ENCODE peak calls at places on chromosomes 3 and 15, in nine cellular contexts. Q, J, E, S, R, B, M, K and C are unnamed samples.

GRCh38 chr3:58079773-58080172 is 71.6 kb downstream of the FLNB start:
- DNase-seq in M (no peak), Q (no peak), R (no peak), S (no peak), K (no peak), J (no peak), E (no peak), B (no peak), C (no peak)

GRCh38 chr3:155701882-155702465 is 42.9 kb downstream of the PLCH1 start:
- DNase-seq in R (no peak), M (no peak), K (peak; percentile 91), B (no peak), J (peak; percentile 54), Q (peak; percentile 52), E (no peak), S (peak; percentile 60), C (peak; percentile 27)

GRCh38 chr3:98893740-98894139 is 7.8 kb downstream of the DCBLD2 start:
- DNase-seq in K (peak; percentile 66), E (no peak), B (no peak), Q (no peak), M (no peak), J (no peak), S (no peak), R (no peak), C (no peak)

GRCh38 chr3:171712168-171712938 is 97.9 kb downstream of the PLD1 start:
- DNase-seq in J (no peak), M (no peak), Q (no peak), S (peak; percentile 86), E (no peak), B (no peak), K (no peak), R (no peak), C (no peak)

GRCh38 chr15:28881600-28881999 is 4.2 kb upstream of the APBA2 start:
- DNase-seq in K (no peak), E (no peak), S (peak; percentile 15), M (no peak), J (no peak), Q (no peak), B (no peak), R (no peak), C (no peak)

GRCh38 chr15:38768970-38769369 is 204.4 kb upstream of the RASGRP1 start:
- DNase-seq in S (peak; percentile 32), Q (no peak), K (peak; percentile 3), R (no peak), M (no peak), B (no peak), E (no peak), J (no peak), C (no peak)

GRCh38 chr3:197426161-197426566 is 127.8 kb upstream of the DLG1 start:
- DNase-seq in B (no peak), J (no peak), S (peak; percentile 12), K (no peak), R (no peak), E (no peak), Q (no peak), M (no peak), C (no peak)

GRCh38 chr15:75452364-75452967 is 976 bp upstream of the SIN3A start:
- DNase-seq in E (peak; percentile 59), B (peak; percentile 90), M (peak; percentile 64), K (peak; percentile 91), Q (peak; percentile 81), J (peak; percentile 77), S (peak; percentile 83), R (peak; percentile 89), C (peak; percentile 90)

GRCh38 chr15:70507772-70508351 is 255.5 kb downstream of the UACA start:
- DNase-seq in K (peak; percentile 86), Q (no peak), E (no peak), B (peak; percentile 76), M (no peak), J (peak; percentile 82), R (no peak), S (peak; percentile 44), C (no peak)

GRCh38 chr15:85764649-85765277 is 30.0 kb downstream of the KLHL25 start:
- DNase-seq in J (no peak), M (no peak), E (no peak), K (no peak), R (no peak), Q (no peak), B (no peak), S (peak; percentile 51), C (no peak)